ENCODE peak calls at places on chromosomes 7 and 10, in six cellular contexts. One of them, this sample, is unnamed.

GRCh38 chr10:5951167-5951711 is 26.1 kb downstream of the IL15RA start:
- DNase-seq in right atrium auricular region: peak
- DNase-seq in HS-5: no peak
- DNase-seq in effector memory CD4-positive, alpha-beta T cell: no peak
- DNase-seq in PC-3: peak
- DNase-seq in left kidney: no peak
- DNase-seq in this sample: no peak

GRCh38 chr10:80966326-80966986 is 428.8 kb downstream of the SH2D4B start:
- DNase-seq in right atrium auricular region: no peak
- DNase-seq in HS-5: no peak
- DNase-seq in effector memory CD4-positive, alpha-beta T cell: no peak
- DNase-seq in PC-3: no peak
- DNase-seq in left kidney: no peak
- DNase-seq in this sample: no peak

GRCh38 chr7:28329616-28330373 is 82.5 kb upstream of the CREB5 start:
- DNase-seq in right atrium auricular region: no peak
- DNase-seq in HS-5: no peak
- DNase-seq in effector memory CD4-positive, alpha-beta T cell: no peak
- DNase-seq in PC-3: no peak
- DNase-seq in left kidney: no peak
- DNase-seq in this sample: no peak

GRCh38 chr10:58746470-58747185 is 234.0 kb downstream of the BICC1 start:
- DNase-seq in right atrium auricular region: no peak
- DNase-seq in HS-5: no peak
- DNase-seq in effector memory CD4-positive, alpha-beta T cell: no peak
- DNase-seq in PC-3: no peak
- DNase-seq in left kidney: peak
- DNase-seq in this sample: no peak

GRCh38 chr7:30465342-30466170 is 13.0 kb downstream of the NOD1 start:
- DNase-seq in right atrium auricular region: no peak
- DNase-seq in HS-5: no peak
- DNase-seq in effector memory CD4-positive, alpha-beta T cell: no peak
- DNase-seq in PC-3: no peak
- DNase-seq in left kidney: peak
- DNase-seq in this sample: no peak

GRCh38 chr10:112520864-112521263 is 73.8 kb downstream of the VTI1A start:
- DNase-seq in right atrium auricular region: no peak
- DNase-seq in HS-5: no peak
- DNase-seq in effector memory CD4-positive, alpha-beta T cell: no peak
- DNase-seq in PC-3: no peak
- DNase-seq in left kidney: no peak
- DNase-seq in this sample: no peak

GRCh38 chr10:112955736-112956421 is 5.8 kb downstream of the TCF7L2 start:
- DNase-seq in right atrium auricular region: no peak
- DNase-seq in HS-5: peak
- DNase-seq in effector memory CD4-positive, alpha-beta T cell: no peak
- DNase-seq in PC-3: peak
- DNase-seq in left kidney: peak
- DNase-seq in this sample: peak

GRCh38 chr10:30366351-30366750 is 17.3 kb upstream of the MTPAP start:
- DNase-seq in right atrium auricular region: no peak
- DNase-seq in HS-5: no peak
- DNase-seq in effector memory CD4-positive, alpha-beta T cell: no peak
- DNase-seq in PC-3: no peak
- DNase-seq in left kidney: no peak
- DNase-seq in this sample: no peak

GRCh38 chr10:28859791-28860190 is 182.5 kb downstream of the BAMBI start:
- DNase-seq in right atrium auricular region: no peak
- DNase-seq in HS-5: no peak
- DNase-seq in effector memory CD4-positive, alpha-beta T cell: no peak
- DNase-seq in PC-3: no peak
- DNase-seq in left kidney: no peak
- DNase-seq in this sample: no peak

GRCh38 chr7:5636914-5637313 is 144.5 kb downstream of the RNF216 start:
- DNase-seq in right atrium auricular region: peak
- DNase-seq in HS-5: peak
- DNase-seq in effector memory CD4-positive, alpha-beta T cell: no peak
- DNase-seq in PC-3: peak
- DNase-seq in left kidney: peak
- DNase-seq in this sample: peak

GRCh38 chr7:158829021-158829341 is 328 bp downstream of the ESYT2 start:
- DNase-seq in right atrium auricular region: no peak
- DNase-seq in HS-5: no peak
- DNase-seq in effector memory CD4-positive, alpha-beta T cell: no peak
- DNase-seq in PC-3: peak
- DNase-seq in left kidney: peak
- DNase-seq in this sample: peak

GRCh38 chr7:38169862-38170261 is 8.2 kb upstream of the STARD3NL start:
- DNase-seq in right atrium auricular region: peak
- DNase-seq in HS-5: peak
- DNase-seq in effector memory CD4-positive, alpha-beta T cell: no peak
- DNase-seq in PC-3: peak
- DNase-seq in left kidney: peak
- DNase-seq in this sample: peak

GRCh38 chr7:45088821-45089313 is at the start of gene NACAD:
- DNase-seq in right atrium auricular region: no peak
- DNase-seq in HS-5: no peak
- DNase-seq in effector memory CD4-positive, alpha-beta T cell: peak
- DNase-seq in PC-3: no peak
- DNase-seq in left kidney: peak
- DNase-seq in this sample: no peak